ENCODE peak calls at places on chromosome 1, in five cellular contexts. Y, Z, C, T and W are unnamed samples.
A peak's percentile ranks its signal among the peaks of the same experiment; 100 is the strongest.

GRCh38 chr1:183600136-183600535 is 9.9 kb upstream of the NCF2 start:
- DNase-seq in Y (no peak), Z (peak; percentile 93), C (peak; percentile 83), T (peak; percentile 90), W (no peak)

GRCh38 chr1:230083053-230083452 is 16.0 kb downstream of the GALNT2 start:
- DNase-seq in Y (no peak), Z (no peak), C (no peak), T (no peak), W (no peak)

GRCh38 chr1:246332078-246332477 is 175.0 kb downstream of the SMYD3 start:
- DNase-seq in Y (no peak), Z (no peak), C (no peak), T (no peak), W (no peak)

GRCh38 chr1:39167632-39168209 is 36.8 kb upstream of the MACF1 start:
- DNase-seq in Y (no peak), Z (no peak), C (no peak), T (peak; percentile 54), W (no peak)

GRCh38 chr1:195574511-195574910 is 1033.7 kb downstream of the KCNT2 start:
- DNase-seq in Y (no peak), Z (no peak), C (no peak), T (no peak), W (no peak)

GRCh38 chr1:229709620-229710019 is 83.6 kb downstream of the URB2 start:
- DNase-seq in Y (no peak), Z (no peak), C (no peak), T (no peak), W (no peak)

GRCh38 chr1:245622332-245623014 is 467.7 kb downstream of the KIF26B start:
- DNase-seq in Y (no peak), Z (no peak), C (no peak), T (no peak), W (no peak)

GRCh38 chr1:172452536-172453159 is 8.8 kb upstream of the PIGC start:
- DNase-seq in Y (no peak), Z (no peak), C (no peak), T (no peak), W (no peak)

GRCh38 chr1:154956557-154956956 is 658 bp upstream of the PBXIP1 start:
- DNase-seq in Y (peak; percentile 70), Z (no peak), C (no peak), T (no peak), W (no peak)

GRCh38 chr1:225765982-225766674 is 11.5 kb upstream of the SRP9 start:
- DNase-seq in Y (no peak), Z (peak; percentile 83), C (no peak), T (no peak), W (no peak)

GRCh38 chr1:161172776-161173376 is 4.4 kb downstream of the B4GALT3 start:
- DNase-seq in Y (peak; percentile 72), Z (no peak), C (peak; percentile 64), T (peak; percentile 93), W (no peak)

GRCh38 chr1:236365999-236366570 is 28.0 kb upstream of the EDARADD start:
- DNase-seq in Y (no peak), Z (no peak), C (no peak), T (no peak), W (no peak)

GRCh38 chr1:247716546-247716945 is at the start of gene OR6F1:
- DNase-seq in Y (no peak), Z (no peak), C (no peak), T (no peak), W (no peak)

GRCh38 chr1:218362418-218363076 is 17.4 kb downstream of the TGFB2 start:
- DNase-seq in Y (no peak), Z (no peak), C (no peak), T (no peak), W (no peak)

GRCh38 chr1:182782587-182782913 is 7.0 kb upstream of the NPL start:
- DNase-seq in Y (no peak), Z (no peak), C (no peak), T (no peak), W (no peak)

DNA sequence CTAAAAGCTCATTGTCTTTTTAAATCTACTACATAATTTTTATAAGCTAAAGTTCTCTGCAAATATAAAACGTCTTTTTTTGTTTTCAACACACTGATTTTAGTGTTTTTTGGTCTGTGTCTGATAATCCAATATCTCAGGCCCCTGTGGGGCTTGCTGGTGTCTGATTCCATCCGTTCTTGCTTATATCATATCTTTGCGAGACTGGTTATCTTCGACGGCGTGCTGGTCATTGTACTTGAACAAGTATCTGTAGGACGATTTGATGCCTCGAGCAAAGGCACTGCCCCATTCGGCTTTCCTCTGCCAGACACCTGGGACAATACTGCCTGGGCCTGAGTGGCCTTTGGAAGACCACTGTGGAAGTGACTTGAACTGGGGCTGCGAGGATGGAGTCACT is 18.4 kb upstream of the TTLL10 start:
- DNase-seq in Y (no peak), Z (no peak), C (no peak), T (no peak), W (no peak)
- H3K4me3 ChIP-seq in Y (no peak overlapping the region), Z (no peak overlapping the region), C (no peak overlapping the region), T (no peak overlapping the region), W (no peak overlapping the region)

GRCh38 chr1:119327436-119328155 is 41.0 kb upstream of the HAO2 start:
- DNase-seq in Y (peak; percentile 61), Z (peak; percentile 17), C (peak; percentile 46), T (peak; percentile 17), W (no peak)
- TF ChIP-seq CTCF in Y (peak; percentile 12), Z (peak; percentile 27), C (no peak), T (peak; percentile 48), W (peak; percentile 53)

DNA sequence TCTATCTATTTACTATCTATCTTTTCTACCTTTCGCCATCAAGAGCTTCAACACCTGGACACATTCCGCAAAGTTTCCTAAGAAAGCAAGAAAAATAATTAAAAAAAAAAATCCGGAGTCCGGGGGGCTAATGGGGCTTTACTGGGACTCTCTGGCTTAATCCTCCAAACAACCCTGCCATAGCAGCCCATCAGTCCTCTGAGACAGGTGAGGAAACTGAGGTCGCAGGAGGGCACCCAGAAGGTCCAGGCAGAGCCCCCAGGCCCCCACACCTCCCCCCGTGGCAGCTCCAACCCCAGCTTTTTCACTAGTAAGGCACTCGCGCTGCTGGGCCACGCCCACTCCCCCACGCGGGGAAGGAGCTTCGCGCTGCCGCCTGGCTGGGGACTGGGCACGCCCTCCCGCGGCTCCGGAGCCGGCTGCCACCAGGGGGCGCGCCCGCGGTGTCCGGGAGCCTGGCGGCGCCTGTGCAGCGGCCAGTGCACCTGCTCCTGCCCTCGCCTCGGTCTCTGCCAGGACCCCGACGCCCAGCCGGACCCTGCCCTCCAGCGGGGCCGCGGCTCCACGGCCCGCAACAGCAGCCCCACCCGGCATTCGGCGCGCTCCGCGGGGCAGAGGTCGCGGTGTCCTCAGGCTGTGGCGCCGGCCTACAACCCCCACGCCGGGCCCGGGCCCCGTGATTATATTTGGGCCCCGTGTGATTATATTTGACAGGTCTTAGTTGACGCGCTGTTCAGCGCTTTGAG is 54.1 kb upstream of the SAMD11 start:
- DNase-seq in Y (peak; percentile 85), Z (peak; percentile 38), C (peak; percentile 47), T (peak; percentile 16), W (no peak)
- H3K4me3 ChIP-seq in Y (peak overlapping the region; percentile 59), Z (no peak overlapping the region), C (no peak overlapping the region), T (no peak overlapping the region), W (no peak overlapping the region)

DNA sequence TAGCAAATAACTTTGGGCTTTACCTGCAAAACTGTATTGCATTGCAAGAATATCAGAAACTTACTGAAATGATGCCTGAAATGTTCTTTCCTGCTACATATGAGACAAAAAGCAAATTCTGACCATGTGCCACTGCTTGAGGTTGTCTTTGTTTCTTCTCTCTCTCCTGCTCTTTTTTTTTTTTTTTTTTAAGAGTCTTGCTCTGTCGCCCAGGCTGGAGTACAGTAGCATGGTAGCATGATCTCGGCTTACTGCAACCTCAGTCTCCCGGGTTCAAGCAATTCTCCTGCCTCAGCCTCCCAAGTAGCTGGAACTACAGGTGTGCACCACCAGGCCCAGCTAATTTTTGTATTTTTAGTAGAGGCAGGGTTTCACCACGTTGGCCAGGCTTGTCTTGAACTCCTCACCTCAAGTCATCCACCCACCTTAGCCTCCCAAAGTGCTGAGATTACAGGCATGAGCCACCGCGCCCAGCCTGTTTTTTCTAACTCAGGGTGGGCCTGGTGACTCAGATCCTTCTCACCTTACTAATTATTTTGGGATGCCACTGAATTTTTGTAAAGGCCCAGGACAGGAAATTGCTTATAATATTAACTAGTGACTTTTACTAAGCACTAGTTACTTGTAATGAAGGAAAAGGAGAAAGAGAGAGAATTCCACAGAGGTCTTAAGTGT is 35.9 kb downstream of the DNASE2B start:
- DNase-seq in Y (no peak), Z (peak; percentile 29), C (no peak), T (no peak), W (no peak)
- TF ChIP-seq CTCF in Y (no peak), Z (no peak), C (no peak), T (no peak), W (no peak)

GRCh38 chr1:44616991-44617702 is 57.1 kb downstream of the TMEM53 start:
- DNase-seq in Y (no peak), Z (peak; percentile 75), C (no peak), T (peak; percentile 27), W (no peak)
- H3K4me3 ChIP-seq in Y (peak overlapping the region; percentile 51), Z (peak overlapping the region; percentile 25), C (no peak overlapping the region), T (peak overlapping the region; percentile 24), W (no peak overlapping the region)